ENCODE peak calls at places on chromosomes 7 and 10, in ten cellular contexts. X, H, W, J, P, Q, L, F, Y and M are unnamed samples.
A peak's percentile ranks its signal among the peaks of the same experiment; 100 is the strongest.

GRCh38 chr10:11794566-11794965 is 28.6 kb upstream of the PROSER2 start:
- DNase-seq in X (no peak), H (no peak), W (no peak), J (no peak), P (no peak), Q (no peak), L (no peak), F (no peak), Y (no peak), M (no peak)

GRCh38 chr10:37816290-37816689 is 41.1 kb downstream of the ZNF248 start:
- DNase-seq in X (no peak), H (no peak), W (no peak), J (no peak), P (no peak), Q (no peak), L (no peak), F (no peak), Y (no peak), M (no peak)

GRCh38 chr7:31078363-31078990 is 26.4 kb downstream of the ADCYAP1R1 start:
- DNase-seq in X (no peak), H (peak; percentile 56), W (peak; percentile 35), J (no peak), P (no peak), Q (no peak), L (no peak), F (no peak), Y (no peak), M (no peak)

GRCh38 chr10:61452229-61452651 is 941 bp downstream of the TMEM26 start:
- DNase-seq in X (no peak), H (no peak), W (no peak), J (no peak), P (no peak), Q (no peak), L (no peak), F (peak; percentile 62), Y (no peak), M (peak; percentile 45)

GRCh38 chr10:49187044-49187484 is 1.1 kb downstream of the TMEM273 start:
- DNase-seq in X (no peak), H (peak; percentile 45), W (no peak), J (no peak), P (no peak), Q (no peak), L (peak; percentile 18), F (no peak), Y (peak; percentile 32), M (no peak)

GRCh38 chr10:78044699-78045098 is 11.0 kb downstream of the RPS24 start:
- DNase-seq in X (no peak), H (no peak), W (no peak), J (no peak), P (no peak), Q (no peak), L (no peak), F (no peak), Y (no peak), M (no peak)

GRCh38 chr7:35576037-35576573 is 118.8 kb downstream of the HERPUD2 start:
- DNase-seq in X (no peak), H (no peak), W (no peak), J (no peak), P (no peak), Q (no peak), L (no peak), F (no peak), Y (no peak), M (no peak)

GRCh38 chr10:68550747-68551411 is 9.3 kb upstream of the TET1 start:
- DNase-seq in X (peak; percentile 43), H (no peak), W (no peak), J (peak; percentile 72), P (peak; percentile 92), Q (peak; percentile 57), L (peak; percentile 60), F (peak; percentile 87), Y (peak; percentile 22), M (peak; percentile 81)

GRCh38 chr10:133273534-133274143 is 3.0 kb downstream of the ADAM8 start:
- DNase-seq in X (no peak), H (no peak), W (no peak), J (no peak), P (no peak), Q (no peak), L (no peak), F (no peak), Y (no peak), M (no peak)

DNA sequence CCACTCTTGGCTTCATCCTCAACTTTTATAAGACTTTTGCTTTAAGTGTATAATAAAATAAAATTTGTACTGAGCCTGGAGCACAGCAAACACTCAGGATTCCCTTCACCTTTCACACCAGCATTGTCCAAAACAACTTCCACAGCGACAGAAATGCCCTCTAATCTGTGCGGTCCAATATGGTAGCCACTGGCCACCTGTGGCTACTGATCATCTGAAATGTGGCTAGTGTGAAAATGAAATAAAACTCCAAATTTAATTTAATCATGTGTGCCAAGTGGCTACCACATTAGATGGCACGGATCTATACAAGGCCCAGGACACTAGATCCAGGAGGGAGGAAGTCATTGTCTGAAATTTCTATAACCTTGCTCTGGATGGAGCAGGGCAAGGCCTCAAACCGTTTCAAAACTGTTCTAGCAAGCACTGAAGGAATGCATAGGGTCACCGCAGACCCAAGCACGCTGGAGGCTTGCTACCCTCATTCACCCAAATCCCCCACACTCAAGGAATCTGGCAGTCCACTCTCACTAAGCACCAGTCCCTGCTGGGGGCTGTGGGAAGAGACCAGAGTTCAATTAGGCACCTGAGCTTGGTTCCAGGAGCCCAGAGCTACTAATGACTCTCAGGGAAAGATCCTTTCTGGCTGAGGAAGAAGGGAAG is 6.3 kb upstream of the MYO1G start:
- DNase-seq in X (no peak), H (no peak), W (no peak), J (no peak), P (no peak), Q (no peak), L (no peak), F (peak; percentile 33), Y (no peak), M (peak; percentile 11)
- H3K4me3 ChIP-seq in X (peak overlapping the region; percentile 92), H (peak overlapping the region; percentile 73), W (peak overlapping the region; percentile 75), J (peak overlapping the region; percentile 95), P (peak overlapping the region; percentile 74), Q (peak overlapping the region; percentile 79), L (peak overlapping the region; percentile 54), F (peak overlapping the region; percentile 66), Y (no peak overlapping the region), M (peak overlapping the region; percentile 95)

GRCh38 chr10:2990764-2991163 is 76.6 kb upstream of the PFKP start:
- DNase-seq in X (no peak), H (no peak), W (no peak), J (no peak), P (peak; percentile 59), Q (no peak), L (no peak), F (no peak), Y (no peak), M (no peak)
- H3K4me3 ChIP-seq in X (no peak overlapping the region), H (no peak overlapping the region), W (no peak overlapping the region), J (no peak overlapping the region), P (no peak overlapping the region), Q (no peak overlapping the region), L (no peak overlapping the region), F (no peak overlapping the region), Y (no peak overlapping the region), M (no peak overlapping the region)

GRCh38 chr10:124420254-124420653 is 1.5 kb upstream of the OAT start:
- DNase-seq in X (no peak), H (no peak), W (no peak), J (no peak), P (no peak), Q (no peak), L (peak; percentile 36), F (no peak), Y (no peak), M (no peak)

GRCh38 chr10:124419635-124420034 is 912 bp upstream of the OAT start:
- DNase-seq in X (no peak), H (no peak), W (no peak), J (no peak), P (no peak), Q (no peak), L (no peak), F (no peak), Y (no peak), M (no peak)

GRCh38 chr10:124416733-124417132 is 2.0 kb downstream of the OAT start:
- DNase-seq in X (no peak), H (no peak), W (no peak), J (no peak), P (no peak), Q (peak; percentile 51), L (no peak), F (no peak), Y (no peak), M (no peak)

GRCh38 chr10:124417846-124418725 is 637 bp downstream of the OAT start:
- DNase-seq in X (peak; percentile 27), H (peak; percentile 84), W (peak; percentile 71), J (peak; percentile 40), P (peak; percentile 34), Q (no peak), L (peak; percentile 59), F (peak; percentile 74), Y (peak; percentile 72), M (peak; percentile 86)

GRCh38 chr10:124418726-124419501 is at the start of gene OAT:
- DNase-seq in X (peak; percentile 94), H (peak; percentile 98), W (peak; percentile 98), J (peak; percentile 93), P (peak; percentile 97), Q (peak; percentile 65), L (peak; percentile 97), F (peak; percentile 99), Y (peak; percentile 98), M (peak; percentile 99)
- H3K4me3 ChIP-seq in X (peak within 1 kb of the TSS; percentile 76), H (peak within 1 kb of the TSS; percentile 88), W (peak within 1 kb of the TSS; percentile 90), J (peak within 1 kb of the TSS; percentile 74), P (peak within 1 kb of the TSS; percentile 74), Q (peak within 1 kb of the TSS; percentile 61), L (peak within 1 kb of the TSS; percentile 95), F (peak within 1 kb of the TSS; percentile 72), Y (peak within 1 kb of the TSS; percentile 90), M (peak within 1 kb of the TSS; percentile 75)

GRCh38 chr7:6271091-6271658 is 1.2 kb downstream of the CYTH3 start:
- DNase-seq in X (peak; percentile 38), H (no peak), W (peak; percentile 68), J (no peak), P (peak; percentile 76), Q (no peak), L (peak; percentile 61), F (peak; percentile 51), Y (peak; percentile 55), M (peak; percentile 50)

GRCh38 chr7:6268909-6269306 is 3.5 kb downstream of the CYTH3 start:
- DNase-seq in X (no peak), H (no peak), W (no peak), J (no peak), P (no peak), Q (no peak), L (peak; percentile 50), F (no peak), Y (peak; percentile 20), M (peak; percentile 36)

GRCh38 chr7:6269527-6269926 is 2.9 kb downstream of the CYTH3 start:
- DNase-seq in X (no peak), H (no peak), W (no peak), J (no peak), P (no peak), Q (no peak), L (no peak), F (no peak), Y (no peak), M (no peak)

GRCh38 chr7:6268023-6268908 is 4.2 kb downstream of the CYTH3 start:
- DNase-seq in X (no peak), H (no peak), W (no peak), J (no peak), P (no peak), Q (no peak), L (no peak), F (no peak), Y (no peak), M (no peak)

DNA sequence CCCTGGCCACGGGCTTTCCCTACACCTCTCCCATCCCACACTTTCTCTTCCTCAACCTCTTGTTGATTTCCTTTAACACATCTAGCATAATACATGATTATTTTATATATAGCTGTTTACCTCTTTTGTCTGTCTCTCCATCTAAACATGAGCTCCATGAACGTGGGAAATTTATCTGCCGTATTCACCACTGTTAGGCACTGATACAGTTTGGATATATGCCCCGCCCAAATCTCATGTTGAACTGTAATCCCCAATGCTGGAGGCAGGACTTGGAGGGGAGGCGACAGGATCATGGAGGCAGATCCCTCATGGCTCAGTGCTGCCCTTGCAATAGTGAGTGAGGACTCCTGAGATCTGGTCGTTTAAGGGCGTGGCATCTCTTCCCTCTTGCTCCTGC is 5.7 kb downstream of the CYTH3 start:
- DNase-seq in X (no peak), H (no peak), W (no peak), J (no peak), P (no peak), Q (no peak), L (no peak), F (no peak), Y (no peak), M (no peak)
- H3K4me3 ChIP-seq in X (no peak overlapping the region), H (no peak overlapping the region), W (no peak overlapping the region), J (no peak overlapping the region), P (no peak overlapping the region), Q (no peak overlapping the region), L (no peak overlapping the region), F (no peak overlapping the region), Y (no peak overlapping the region), M (no peak overlapping the region)